ENCODE peak calls at places on chromosome 11, in eight cellular contexts. N is fibroblast of mammary gland; K is HTR-8/SVneo; Q is GM23338; L is effector memory CD8-positive, alpha-beta T cell; V is brain microvascular endothelial cell; U is astrocyte of the hippocampus; E is A172. S is an unnamed sample.

GRCh38 chr11:94519478-94520084 is 7.3 kb downstream of the C11orf97 start:
- DNase-seq in E (no peak), K (no peak), V (peak; percentile 42), U (peak; percentile 46), L (no peak), N (peak; percentile 49), Q (peak; percentile 62), S (peak; percentile 17)

GRCh38 chr11:94933225-94934130 is 39.9 kb downstream of the CWC15 start:
- DNase-seq in U (peak; percentile 83), Q (no peak), N (peak; percentile 98), E (peak; percentile 74), L (no peak), K (peak; percentile 55), V (peak; percentile 99), S (no peak)

GRCh38 chr11:68002943-68003845 is 703 bp downstream of the UNC93B1 start:
- DNase-seq in N (no peak), U (peak; percentile 47), L (peak; percentile 49), Q (peak; percentile 70), E (no peak), V (no peak), K (no peak), S (peak; percentile 55)

GRCh38 chr11:117828641-117829368 is 4.3 kb upstream of the FXYD2 start:
- DNase-seq in U (peak; percentile 92), K (peak; percentile 70), V (peak; percentile 67), N (peak; percentile 70), E (peak; percentile 70), Q (no peak), L (peak; percentile 77), S (peak; percentile 93)

GRCh38 chr11:65103476-65103875 is 7.5 kb downstream of the VPS51 start:
- DNase-seq in V (no peak), E (no peak), L (no peak), N (no peak), U (no peak), Q (no peak), K (no peak), S (no peak)

GRCh38 chr11:90178751-90179150 is 44.1 kb downstream of the CHORDC1 start:
- DNase-seq in L (no peak), U (no peak), K (no peak), Q (no peak), E (no peak), N (no peak), V (no peak), S (no peak)

GRCh38 chr11:116605543-116605942 is 167.2 kb downstream of the BUD13 start:
- DNase-seq in L (no peak), E (peak; percentile 36), N (peak; percentile 6), U (peak; percentile 74), Q (peak; percentile 95), K (peak; percentile 53), V (peak; percentile 6), S (no peak)

GRCh38 chr11:69914286-69915150 is 95.3 kb upstream of the FGF3 start:
- DNase-seq in U (no peak), N (no peak), L (no peak), E (no peak), V (no peak), Q (no peak), K (no peak), S (no peak)

GRCh38 chr11:31248768-31249167 is 120.8 kb downstream of the DCDC1 start:
- DNase-seq in K (no peak), Q (no peak), V (no peak), U (no peak), L (no peak), E (no peak), N (no peak), S (no peak)

GRCh38 chr11:46309669-46310288 is 32.3 kb downstream of the CREB3L1 start:
- DNase-seq in E (peak; percentile 57), L (no peak), U (no peak), N (no peak), K (no peak), V (no peak), Q (no peak), S (no peak)